ENCODE peak calls at places on chromosomes 4 and X, in eight cellular contexts. G, J, M, Z, F, P, K and B are unnamed samples.

GRCh38 chrX:100207331-100208024 is 202.6 kb downstream of the PCDH19 start:
- DNase-seq in G (no peak), J (no peak), M (no peak), Z (no peak), F (no peak), P (no peak), K (no peak), B (no peak)

GRCh38 chrX:110286126-110286525 is 31.8 kb downstream of the AMMECR1 start:
- DNase-seq in G (no peak), J (peak), M (no peak), Z (no peak), F (peak), P (peak), K (peak), B (peak)

GRCh38 chr4:25723409-25723808 is 67.8 kb downstream of the SLC34A2 start:
- DNase-seq in G (no peak), J (peak), M (no peak), Z (no peak), F (no peak), P (no peak), K (no peak), B (no peak)

GRCh38 chr4:101201421-101201820 is 145.9 kb downstream of the PPP3CA start:
- DNase-seq in G (no peak), J (no peak), M (no peak), Z (peak), F (no peak), P (no peak), K (no peak), B (no peak)

GRCh38 chr4:37977471-37978452 is 17.6 kb downstream of the PTTG2 start:
- DNase-seq in G (peak), J (peak), M (peak), Z (peak), F (no peak), P (peak), K (peak), B (peak)

GRCh38 chr4:126784966-126785580 is 847.7 kb upstream of the INTU start:
- DNase-seq in G (no peak), J (no peak), M (no peak), Z (no peak), F (no peak), P (no peak), K (no peak), B (no peak)

GRCh38 chrX:110146521-110146920 is 143.6 kb downstream of the TMEM164 start:
- DNase-seq in G (peak), J (peak), M (peak), Z (no peak), F (peak), P (peak), K (peak), B (peak)

GRCh38 chr4:1593458-1593857 is 90.7 kb downstream of the FAM53A start:
- DNase-seq in G (no peak), J (no peak), M (no peak), Z (no peak), F (no peak), P (no peak), K (no peak), B (no peak)

GRCh38 chr4:101599620-101600019 is 190.9 kb upstream of the BANK1 start:
- DNase-seq in G (no peak), J (peak), M (no peak), Z (no peak), F (no peak), P (no peak), K (no peak), B (peak)

GRCh38 chr4:111961806-111962205 is 183.4 kb upstream of the FAM241A start:
- DNase-seq in G (no peak), J (peak), M (no peak), Z (no peak), F (no peak), P (no peak), K (no peak), B (no peak)

GRCh38 chr4:80926446-80926845 is 104.1 kb upstream of the BMP3 start:
- DNase-seq in G (no peak), J (no peak), M (peak), Z (no peak), F (no peak), P (no peak), K (no peak), B (no peak)

GRCh38 chrX:121308276-121308805 is 260.9 kb downstream of the GLUD2 start:
- DNase-seq in G (peak), J (peak), M (peak), Z (peak), F (peak), P (peak), K (peak), B (peak)

GRCh38 chr4:120853101-120853940 is 69.2 kb downstream of the PRDM5 start:
- DNase-seq in G (no peak), J (peak), M (no peak), Z (no peak), F (no peak), P (no peak), K (no peak), B (peak)

GRCh38 chrX:108022491-108023089 is 22.3 kb upstream of the VSIG1 start:
- DNase-seq in G (no peak), J (peak), M (no peak), Z (no peak), F (no peak), P (no peak), K (no peak), B (peak)

GRCh38 chr4:176435891-176436499 is 116.2 kb downstream of the SPCS3 start:
- DNase-seq in G (no peak), J (no peak), M (no peak), Z (no peak), F (no peak), P (no peak), K (no peak), B (peak)

GRCh38 chrX:9765072-9765736 is 443 bp downstream of the GPR143 start:
- DNase-seq in G (no peak), J (no peak), M (no peak), Z (no peak), F (no peak), P (no peak), K (no peak), B (no peak)

GRCh38 chr4:148539387-148539786 is 97.2 kb upstream of the NR3C2 start:
- DNase-seq in G (no peak), J (no peak), M (peak), Z (no peak), F (no peak), P (no peak), K (no peak), B (no peak)

GRCh38 chr4:82748781-82749504 is 49.7 kb downstream of the SCD5 start:
- DNase-seq in G (no peak), J (no peak), M (no peak), Z (no peak), F (no peak), P (no peak), K (no peak), B (no peak)

GRCh38 chrX:151384807-151385206 is 12.2 kb upstream of the VMA21 start:
- DNase-seq in G (no peak), J (no peak), M (no peak), Z (peak), F (no peak), P (no peak), K (no peak), B (no peak)

GRCh38 chr4:124111922-124112321 is 600.6 kb downstream of the ANKRD50 start:
- DNase-seq in G (no peak), J (peak), M (peak), Z (peak), F (peak), P (peak), K (peak), B (peak)

GRCh38 chrX:138925330-138925729 is 213.8 kb upstream of the FGF13 start:
- DNase-seq in G (no peak), J (peak), M (no peak), Z (no peak), F (peak), P (no peak), K (no peak), B (peak)

GRCh38 chr4:96312049-96312685 is 472.3 kb downstream of the PDHA2 start:
- DNase-seq in G (no peak), J (peak), M (no peak), Z (no peak), F (no peak), P (no peak), K (no peak), B (no peak)

GRCh38 chr4:98929341-98930267 is 671 bp upstream of the EIF4E start:
- DNase-seq in G (peak), J (peak), M (peak), Z (no peak), F (peak), P (peak), K (peak), B (peak)

GRCh38 chrX:71181558-71181909 is 36.9 kb downstream of the NLGN3 start:
- DNase-seq in G (peak), J (peak), M (no peak), Z (no peak), F (peak), P (no peak), K (no peak), B (no peak)